ENCODE peak calls at places on chromosomes 7 and 10, in five cellular contexts. Y is SK-N-SH, F is HL-60, B is K562, S is GM23338. W is an unnamed sample.

GRCh38 chr10:30027057-30028005 is 32.1 kb downstream of the JCAD start:
- DNase-seq in Y (no peak), F (peak), B (peak), S (peak), W (no peak)

GRCh38 chr7:4307645-4308590 is 374.2 kb upstream of the FOXK1 start:
- DNase-seq in Y (no peak), F (no peak), S (peak), B (no peak), W (no peak)

GRCh38 chr7:101173752-101174244 is 6.3 kb downstream of the NAT16 start:
- DNase-seq in F (peak), Y (peak), S (peak), B (peak), W (no peak)

GRCh38 chr10:101987136-101987535 is 68.8 kb downstream of the ARMH3 start:
- DNase-seq in Y (no peak), B (no peak), F (no peak), S (no peak), W (no peak)

GRCh38 chr7:94431620-94432295 is 37.1 kb downstream of the COL1A2 start:
- DNase-seq in B (no peak), S (no peak), F (no peak), Y (no peak), W (no peak)

GRCh38 chr10:17428616-17429097 is 25.7 kb downstream of the ST8SIA6 start:
- DNase-seq in S (peak), B (peak), F (no peak), Y (no peak), W (no peak)

GRCh38 chr7:151883872-151884271 is 7.0 kb upstream of the PRKAG2 start:
- DNase-seq in B (no peak), S (no peak), Y (no peak), F (no peak), W (no peak)

GRCh38 chr7:65325793-65326432 is 47.7 kb upstream of the ZNF92 start:
- DNase-seq in B (no peak), S (no peak), Y (no peak), F (no peak), W (no peak)

GRCh38 chr7:22356010-22356854 is 722 bp downstream of the RAPGEF5 start:
- DNase-seq in F (no peak), S (peak), B (no peak), Y (peak), W (no peak)

GRCh38 chr10:132229096-132229495 is 42.3 kb downstream of the DPYSL4 start:
- DNase-seq in S (no peak), F (no peak), B (no peak), Y (no peak), W (no peak)

GRCh38 chr10:77643795-77644468 is 6.3 kb upstream of the KCNMA1 start:
- DNase-seq in F (peak), Y (peak), S (peak), B (peak), W (no peak)

GRCh38 chr7:135743907-135744789 is 4.5 kb downstream of the FAM180A start:
- DNase-seq in S (no peak), Y (no peak), F (no peak), B (no peak), W (no peak)

GRCh38 chr7:152313879-152314604 is 121.8 kb downstream of the KMT2C start:
- DNase-seq in B (peak), S (no peak), F (peak), Y (peak), W (peak)

GRCh38 chr10:43355749-43356371 is 15.6 kb upstream of the FXYD4 start:
- DNase-seq in B (no peak), F (no peak), S (no peak), Y (no peak), W (peak)

GRCh38 chr7:7596156-7596555 is 29.5 kb downstream of the MIOS start:
- DNase-seq in Y (no peak), B (no peak), S (no peak), F (no peak), W (no peak)

GRCh38 chr10:60305394-60305892 is 84.2 kb downstream of the ANK3 start:
- DNase-seq in Y (peak), S (no peak), B (peak), F (no peak), W (no peak)

GRCh38 chr10:62617702-62618451 is 186.6 kb upstream of the ADO start:
- DNase-seq in B (no peak), S (no peak), F (no peak), Y (no peak), W (no peak)

GRCh38 chr7:150790416-150791075 is 9.6 kb downstream of the TMEM176B start:
- DNase-seq in B (no peak), S (no peak), F (no peak), Y (peak), W (no peak)

GRCh38 chr10:78471723-78472541 is 438.3 kb downstream of the RPS24 start:
- DNase-seq in F (no peak), Y (peak), B (no peak), S (no peak), W (no peak)

GRCh38 chr7:155660059-155660757 is 15.7 kb downstream of the RBM33 start:
- DNase-seq in B (peak), Y (no peak), F (no peak), S (no peak), W (no peak)

GRCh38 chr10:6202098-6202683 is 541 bp upstream of the PFKFB3 start:
- DNase-seq in F (no peak), S (peak), B (no peak), Y (no peak), W (no peak)

GRCh38 chr10:93199221-93199681 is 125.6 kb downstream of the CYP26A1 start:
- DNase-seq in B (no peak), Y (no peak), F (no peak), S (no peak), W (peak)

GRCh38 chr10:3902809-3903410 is 117.9 kb upstream of the KLF6 start:
- DNase-seq in Y (no peak), B (no peak), S (no peak), F (no peak), W (no peak)

GRCh38 chr10:27792191-27792590 is 46.6 kb upstream of the MKX start:
- DNase-seq in F (no peak), B (no peak), Y (no peak), S (no peak), W (no peak)

GRCh38 chr10:72906446-72906845 is 12.9 kb downstream of the OIT3 start:
- DNase-seq in S (no peak), B (no peak), Y (no peak), F (no peak), W (no peak)
- H3K4me3 ChIP-seq in S (no peak), B (no peak), Y (no peak), F (no peak), W (no peak)

DNA sequence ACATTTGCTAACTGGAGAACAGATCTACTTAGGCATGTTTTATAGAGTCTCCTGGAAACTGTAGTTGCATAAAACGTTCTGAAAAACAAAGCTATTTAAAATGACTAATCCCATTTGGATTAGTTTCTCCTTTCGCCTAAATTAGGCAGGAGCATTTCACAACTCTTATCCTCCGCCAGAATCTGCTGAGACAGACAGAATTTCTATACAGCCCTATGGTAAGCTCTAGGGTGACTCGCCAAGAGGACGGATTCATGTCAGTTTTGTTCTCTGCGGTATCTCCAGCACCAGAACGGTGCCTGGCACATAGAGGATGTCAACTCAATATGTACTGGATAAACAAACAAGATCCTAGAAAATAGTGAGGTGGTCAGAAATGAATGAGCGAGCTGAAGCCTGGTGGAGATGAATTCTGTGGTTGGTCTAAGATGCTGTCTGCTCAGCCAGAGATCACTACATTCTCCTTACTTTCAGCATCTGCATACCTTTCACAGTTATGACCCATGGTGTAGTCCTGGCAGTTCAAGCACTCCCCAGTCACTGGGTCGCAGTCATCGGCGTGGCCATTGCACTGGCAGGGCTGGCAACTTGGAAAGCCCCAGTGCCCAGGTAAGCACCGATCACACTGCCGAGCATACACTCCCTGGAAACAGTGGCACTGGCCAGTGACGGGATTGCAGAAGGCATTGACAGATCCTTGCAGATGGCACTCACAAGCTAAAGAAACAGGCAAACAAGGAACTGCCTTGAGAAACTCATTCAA is 44.0 kb downstream of the LAMB1 start:
- DNase-seq in B (no peak), S (no peak), Y (no peak), F (no peak), W (no peak)
- TF ChIP-seq POLR2AphosphoS5 in B (no peak), S (no peak), Y (peak), F (no peak), W (no peak)

DNA sequence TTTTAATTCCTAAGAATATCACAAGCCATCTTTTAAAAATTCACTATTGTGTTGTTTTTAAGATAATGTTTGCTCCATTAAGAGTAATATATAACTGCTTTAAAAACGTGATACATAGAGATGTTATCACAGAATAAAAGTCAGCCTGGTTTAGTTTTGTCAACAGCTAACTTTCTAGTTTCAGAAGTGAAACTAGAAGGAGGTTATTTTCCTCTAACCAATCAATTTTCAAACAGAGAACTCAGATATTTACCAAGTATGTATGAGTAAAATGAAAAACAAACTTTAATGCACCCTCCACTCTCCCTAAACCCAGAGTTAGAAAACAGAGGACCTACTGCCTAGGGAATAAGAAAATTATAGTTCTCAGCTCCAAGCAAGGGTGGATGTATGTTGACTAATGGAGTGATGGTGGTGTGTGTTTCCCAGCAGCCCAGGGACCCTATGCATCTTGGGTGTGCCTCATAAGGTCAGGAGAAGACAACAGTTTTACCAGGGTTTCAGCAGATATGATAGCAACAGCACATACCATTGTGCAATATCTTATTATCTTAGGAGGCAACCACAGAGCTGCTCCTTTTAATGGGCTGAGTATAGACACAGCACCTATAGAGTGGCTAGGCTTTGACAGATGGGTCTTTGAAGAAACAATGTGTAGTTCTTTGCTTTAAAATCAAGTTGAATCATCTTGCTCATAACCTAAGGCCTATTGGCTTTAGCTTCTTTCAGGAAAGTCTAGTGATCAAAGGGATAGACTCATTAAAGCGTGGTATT is 58.4 kb downstream of the PTPRZ1 start:
- DNase-seq in Y (no peak), B (no peak), S (no peak), F (no peak), W (no peak)
- TF ChIP-seq REST in Y (no peak), B (no peak), S (no peak), F (no peak), W (no peak)

DNA sequence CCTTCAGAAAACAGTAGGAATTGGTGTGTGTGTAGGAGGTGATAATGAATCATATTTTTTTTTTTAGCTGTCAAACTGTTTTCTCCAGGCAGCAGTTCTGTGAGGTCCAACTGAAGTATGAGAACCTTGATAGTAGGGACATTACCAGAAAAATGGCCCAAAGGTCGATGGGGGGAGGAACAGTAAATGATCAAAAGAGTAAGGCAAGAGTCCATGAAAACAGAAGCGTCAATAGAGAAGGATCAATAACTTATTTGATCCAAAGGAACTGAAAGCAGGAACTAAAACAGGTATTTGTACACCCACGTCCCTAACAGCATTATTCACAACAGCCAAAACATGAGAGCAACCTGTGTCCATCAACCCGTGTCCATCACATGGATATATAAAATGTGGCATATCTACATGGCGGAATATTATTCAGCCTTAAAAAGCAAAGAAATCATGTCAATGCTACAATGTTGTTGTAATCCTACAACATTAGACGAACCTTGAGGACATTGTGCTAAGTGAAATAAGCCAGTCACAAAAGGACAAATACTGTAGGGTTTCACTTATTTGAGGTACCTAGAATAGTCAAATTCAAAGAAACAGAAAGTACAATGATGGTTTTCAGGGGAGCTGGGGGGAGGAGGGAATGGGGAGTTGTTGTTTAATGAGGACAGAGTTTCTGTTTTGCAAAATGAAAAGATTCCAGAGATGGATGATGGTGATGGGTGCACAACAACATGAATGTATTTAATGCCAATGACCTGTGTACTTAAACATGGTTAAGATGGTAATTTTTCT is 214.0 kb upstream of the KLF14 start:
- DNase-seq in B (no peak), S (no peak), Y (no peak), F (no peak), W (no peak)
- H3K4me3 ChIP-seq in B (no peak), S (no peak), Y (no peak), F (no peak), W (no peak)

GRCh38 chr7:117231047-117231359 is 91.9 kb downstream of the WNT2 start:
- DNase-seq in S (no peak), B (no peak), F (no peak), Y (no peak), W (no peak)
- TF ChIP-seq POLR2AphosphoS5 in S (no peak), B (no peak), F (no peak), Y (no peak), W (no peak)

DNA sequence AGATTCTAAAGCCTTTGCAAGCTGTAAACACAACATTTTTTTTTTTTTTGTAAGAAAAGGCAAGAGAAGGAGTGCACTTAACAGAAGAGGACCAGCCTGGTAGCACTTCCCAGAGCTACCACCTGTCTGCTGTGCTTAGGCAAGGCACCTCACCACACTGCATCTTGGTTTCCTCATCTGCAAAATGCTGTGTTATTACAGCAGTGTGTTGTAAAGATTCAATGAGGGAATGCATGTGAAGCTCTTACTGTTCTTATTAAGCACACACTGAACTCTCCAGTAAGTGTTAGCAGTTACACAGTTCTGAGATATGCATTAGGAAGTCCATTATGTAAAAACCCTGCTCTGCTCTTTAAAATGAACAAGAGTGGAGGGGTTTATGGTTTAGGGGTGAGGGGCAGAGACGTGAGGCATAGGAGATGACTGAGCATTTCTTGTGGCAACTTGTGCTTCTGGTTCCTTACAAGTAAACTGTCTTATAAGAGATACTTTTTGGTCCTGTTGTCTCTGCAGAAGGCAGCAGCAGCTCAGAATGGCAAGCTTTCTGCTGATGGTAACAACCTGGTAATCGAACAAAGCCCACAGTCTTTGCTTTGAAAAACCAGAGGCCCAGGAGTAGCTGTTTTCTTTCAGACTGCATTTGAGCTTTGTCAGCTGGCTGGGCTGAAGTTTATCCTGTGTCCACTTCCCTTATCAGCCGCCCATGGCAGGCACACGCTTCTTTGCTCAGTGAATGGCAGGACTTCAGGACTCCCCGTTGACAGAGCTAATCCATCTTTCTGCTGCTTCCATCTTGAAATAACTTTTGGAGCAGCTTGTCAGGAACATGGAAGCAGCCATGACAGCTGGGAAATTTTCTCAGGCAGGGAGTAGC is 98.8 kb upstream of the BMPER start:
- DNase-seq in S (no peak), F (no peak), B (no peak), Y (no peak), W (no peak)
- TF ChIP-seq REST in S (no peak), F (no peak), B (no peak), Y (no peak), W (no peak)

GRCh38 chr10:103918053-103918846 is at the start of gene STN1:
- DNase-seq in S (peak), Y (peak), B (peak), F (peak), W (peak)

GRCh38 chr10:103916254-103916653 is 1.7 kb downstream of the STN1 start:
- DNase-seq in F (no peak), S (no peak), Y (no peak), B (no peak), W (no peak)

GRCh38 chr10:103916901-103917300 is 1.1 kb downstream of the STN1 start:
- DNase-seq in F (no peak), Y (no peak), S (no peak), B (no peak), W (no peak)

GRCh38 chr10:103917326-103918052 is 495 bp downstream of the STN1 start:
- DNase-seq in F (no peak), B (peak), S (peak), Y (no peak), W (no peak)

DNA sequence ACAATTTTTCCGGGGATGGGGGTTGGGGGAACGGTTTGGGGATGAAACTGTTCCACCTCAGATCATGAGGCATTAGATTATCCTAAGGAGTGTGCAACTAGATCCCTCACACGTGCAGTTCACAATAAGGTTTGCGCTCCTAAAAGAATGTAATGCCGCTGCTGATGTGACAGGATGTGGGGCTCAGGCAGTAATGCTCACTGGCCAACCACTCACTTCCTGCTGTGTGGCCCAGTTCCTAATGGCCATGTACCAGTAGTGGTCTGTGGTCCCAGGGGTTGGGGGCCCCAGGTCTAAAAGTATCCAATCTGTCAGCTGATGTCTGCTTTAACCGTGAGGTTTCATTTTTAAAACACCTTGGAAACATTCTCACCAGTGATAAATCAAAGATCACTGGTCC is 2.2 kb downstream of the STN1 start:
- DNase-seq in S (no peak), Y (no peak), F (no peak), B (no peak), W (no peak)
- H3K4me3 ChIP-seq in S (no peak), Y (peak), F (no peak), B (no peak), W (peak)

GRCh38 chr7:44750921-44751571 is 2.4 kb downstream of the ZMIZ2 start:
- DNase-seq in S (no peak), F (no peak), B (no peak), Y (no peak), W (no peak)

GRCh38 chr7:44750424-44750823 is 1.8 kb downstream of the ZMIZ2 start:
- DNase-seq in Y (no peak), F (no peak), B (no peak), S (no peak), W (no peak)

GRCh38 chr7:44749992-44750391 is 1.3 kb downstream of the ZMIZ2 start:
- DNase-seq in S (no peak), B (no peak), F (no peak), Y (no peak), W (no peak)

GRCh38 chr7:44748948-44749731 is 493 bp downstream of the ZMIZ2 start:
- DNase-seq in Y (peak), F (no peak), S (peak), B (no peak), W (no peak)

GRCh38 chr7:44748042-44748947 is at the start of gene ZMIZ2:
- DNase-seq in B (peak), Y (peak), F (peak), S (peak), W (no peak)
- TF ChIP-seq POLR2AphosphoS5 in B (peak), Y (peak), F (peak), S (peak), W (peak)

DNA sequence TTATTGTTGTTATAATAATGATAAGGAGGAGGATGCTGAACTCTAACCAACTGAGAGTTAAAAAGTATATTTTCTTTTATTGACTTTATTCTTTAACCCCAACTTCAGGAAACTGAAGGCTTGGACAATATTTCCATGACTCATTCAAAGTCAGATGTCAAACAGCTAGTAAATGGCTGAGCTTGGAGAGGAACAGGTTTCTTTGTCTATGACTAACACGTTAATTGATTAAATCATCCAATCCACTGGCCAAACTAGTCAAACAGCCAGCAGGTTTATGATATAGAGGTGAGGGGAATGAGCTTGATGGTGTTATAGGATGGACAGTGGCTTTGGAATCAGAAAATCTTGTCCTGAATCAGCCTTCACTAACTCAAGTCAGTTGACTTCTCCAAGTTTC is 119.1 kb upstream of the WDR11 start:
- DNase-seq in B (no peak), S (no peak), Y (no peak), F (no peak), W (no peak)
- TF ChIP-seq REST in B (no peak), S (no peak), Y (no peak), F (no peak), W (no peak)